ENCODE peak calls at places on chromosomes 6 and 20, in nine cellular contexts. R is sigmoid colon, Y is SK-N-SH, G is HepG2, T is tibial nerve, H is GM12878, M is ovary, S is transverse colon, B is upper lobe of left lung. Q is an unnamed sample.

GRCh38 chr6:32439708-32440214 is at the start of gene HLA-DRA:
- DNase-seq in R (no peak), Y (peak), G (peak), T (no peak), H (peak), M (no peak), S (no peak), B (no peak), Q (no peak)

GRCh38 chr20:9071976-9072726 is 3.3 kb downstream of the PLCB4 start:
- DNase-seq in R (no peak), Y (no peak), G (no peak), T (no peak), H (no peak), M (no peak), S (no peak), B (no peak), Q (no peak)

GRCh38 chr20:1827974-1828785 is 67.0 kb upstream of the SIRPA start:
- DNase-seq in R (peak), Y (no peak), G (peak), T (peak), H (no peak), M (no peak), S (peak), B (peak), Q (peak)

GRCh38 chr6:112027942-112028674 is 25.8 kb upstream of the CCN6 start:
- DNase-seq in R (no peak), Y (no peak), G (no peak), T (no peak), H (no peak), M (no peak), S (no peak), B (no peak), Q (no peak)

GRCh38 chr6:10962673-10963072 is 75.8 kb downstream of the SYCP2L start:
- DNase-seq in R (no peak), Y (peak), G (no peak), T (no peak), H (no peak), M (no peak), S (no peak), B (no peak), Q (no peak)

GRCh38 chr20:38604873-38605303 is 3.3 kb downstream of the ARHGAP40 start:
- DNase-seq in R (no peak), Y (no peak), G (peak), T (no peak), H (no peak), M (no peak), S (no peak), B (peak), Q (peak)

GRCh38 chr20:36102306-36102705 is 52.2 kb upstream of the EPB41L1 start:
- DNase-seq in R (no peak), Y (no peak), G (no peak), T (no peak), H (no peak), M (no peak), S (no peak), B (no peak), Q (no peak)

GRCh38 chr6:141470810-141471209 is 661.9 kb upstream of the GJE1 start:
- DNase-seq in R (no peak), Y (no peak), G (no peak), T (no peak), H (no peak), M (no peak), S (no peak), B (no peak), Q (no peak)

GRCh38 chr20:675453-676314 is at the start of gene SCRT2:
- DNase-seq in R (peak), Y (peak), G (peak), T (peak), H (no peak), M (peak), S (peak), B (peak), Q (peak)

GRCh38 chr6:80223743-80224212 is 117.3 kb downstream of the BCKDHB start:
- DNase-seq in R (no peak), Y (no peak), G (no peak), T (no peak), H (no peak), M (no peak), S (no peak), B (no peak), Q (no peak)

GRCh38 chr6:69894578-69895347 is 28.4 kb downstream of the COL19A1 start:
- DNase-seq in R (no peak), Y (no peak), G (no peak), T (no peak), H (peak), M (no peak), S (no peak), B (no peak), Q (no peak)

GRCh38 chr20:44460795-44461141 is 14.9 kb upstream of the TTPAL start:
- DNase-seq in R (no peak), Y (peak), G (peak), T (no peak), H (no peak), M (no peak), S (no peak), B (no peak), Q (no peak)

GRCh38 chr6:84449220-84449619 is 221.8 kb upstream of the CEP162 start:
- DNase-seq in R (no peak), Y (no peak), G (no peak), T (no peak), H (no peak), M (no peak), S (no peak), B (no peak), Q (no peak)

GRCh38 chr6:108966855-108967755 is 118.9 kb downstream of the ARMC2 start:
- DNase-seq in R (no peak), Y (peak), G (peak), T (no peak), H (no peak), M (peak), S (no peak), B (peak), Q (peak)

GRCh38 chr20:62739581-62740285 is 31.1 kb downstream of the NTSR1 start:
- DNase-seq in R (peak), Y (no peak), G (no peak), T (no peak), H (no peak), M (no peak), S (peak), B (peak), Q (no peak)

GRCh38 chr6:46504242-46504641 is 13.0 kb upstream of the RCAN2 start:
- DNase-seq in R (no peak), Y (no peak), G (no peak), T (no peak), H (no peak), M (no peak), S (no peak), B (no peak), Q (no peak)

GRCh38 chr20:44909872-44910689 is at the start of gene PABPC1L:
- DNase-seq in R (peak), Y (peak), G (peak), T (no peak), H (peak), M (peak), S (peak), B (peak), Q (peak)

GRCh38 chr6:106097368-106098231 is 11.5 kb downstream of the PRDM1 start:
- DNase-seq in R (no peak), Y (no peak), G (no peak), T (no peak), H (peak), M (no peak), S (peak), B (no peak), Q (no peak)

GRCh38 chr6:167219967-167220512 is 62.3 kb upstream of the GPR31 start:
- DNase-seq in R (no peak), Y (no peak), G (peak), T (no peak), H (no peak), M (no peak), S (no peak), B (no peak), Q (no peak)

GRCh38 chr6:106182455-106182854 is 96.3 kb downstream of the PRDM1 start:
- DNase-seq in R (no peak), Y (no peak), G (no peak), T (no peak), H (peak), M (no peak), S (no peak), B (no peak), Q (no peak)

GRCh38 chr6:26020983-26021349 is 58.4 kb downstream of the TRIM38 start:
- DNase-seq in R (peak), Y (no peak), G (no peak), T (no peak), H (no peak), M (peak), S (peak), B (peak), Q (peak)

GRCh38 chr6:20693466-20694063 is 159.3 kb downstream of the CDKAL1 start:
- DNase-seq in R (no peak), Y (no peak), G (no peak), T (no peak), H (no peak), M (no peak), S (no peak), B (no peak), Q (no peak)

GRCh38 chr6:73143551-73143950 is 81.7 kb downstream of the KHDC1L start:
- DNase-seq in R (no peak), Y (no peak), G (no peak), T (no peak), H (no peak), M (no peak), S (no peak), B (no peak), Q (no peak)

GRCh38 chr6:107656883-107657282 is 167.0 kb downstream of the SOBP start:
- DNase-seq in R (no peak), Y (no peak), G (no peak), T (no peak), H (no peak), M (no peak), S (no peak), B (no peak), Q (no peak)
- TF ChIP-seq CTCF in R (no peak), Y (no peak), G (no peak), T (no peak), H (no peak), M (no peak), S (no peak), B (no peak), Q (no peak)

GRCh38 chr20:52958206-52958605 is 14.0 kb upstream of the TSHZ2 start:
- DNase-seq in R (no peak), Y (no peak), G (no peak), T (no peak), H (no peak), M (no peak), S (no peak), B (no peak), Q (no peak)
- TF ChIP-seq EP300 in R (no peak), Y (no peak), G (no peak), T (no peak), H (no peak), M (no peak), S (no peak), B (no peak), Q (no peak)

GRCh38 chr20:45911486-45912343 is at the start of gene PLTP:
- DNase-seq in R (peak), Y (peak), G (no peak), T (peak), H (no peak), M (peak), S (peak), B (peak), Q (peak)
- H3K27ac ChIP-seq in R (peak), Y (peak), G (no peak), T (peak), H (peak), M (peak), S (peak), B (peak), Q (peak)

GRCh38 chr20:20562507-20562906 is 149.9 kb downstream of the RALGAPA2 start:
- DNase-seq in R (no peak), Y (no peak), G (no peak), T (no peak), H (no peak), M (no peak), S (no peak), B (no peak), Q (no peak)
- TF ChIP-seq CTCF in R (no peak), Y (no peak), G (no peak), T (no peak), H (no peak), M (no peak), S (no peak), B (no peak), Q (no peak)

GRCh38 chr6:104957301-104958177 is 632 bp downstream of the LIN28B start:
- DNase-seq in R (no peak), Y (no peak), G (peak), T (no peak), H (no peak), M (no peak), S (no peak), B (no peak), Q (no peak)
- TF ChIP-seq EP300 in R (no peak), Y (no peak), G (no peak), T (no peak), H (no peak), M (no peak), S (no peak), B (no peak), Q (no peak)

DNA sequence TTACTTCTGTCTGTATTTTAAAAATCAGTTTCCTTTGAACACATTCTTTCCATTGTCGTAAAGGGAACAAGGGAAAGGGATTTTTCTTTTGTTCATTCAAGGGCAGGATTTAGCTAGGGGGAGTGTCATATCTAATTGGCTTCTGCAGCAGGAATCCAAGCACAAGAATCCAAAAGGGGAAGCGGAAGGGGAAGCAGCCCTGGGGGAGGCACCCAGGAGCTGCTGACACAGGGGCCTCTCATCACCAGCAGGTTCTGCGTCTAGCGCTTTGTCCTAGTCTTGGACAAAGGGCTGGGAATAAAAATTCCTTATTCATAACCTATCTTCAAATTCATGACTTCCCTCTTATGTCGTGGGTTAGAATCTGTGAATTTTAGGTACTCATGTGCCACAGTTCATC is 13.7 kb downstream of the RIPK1 start:
- DNase-seq in R (no peak), Y (no peak), G (no peak), T (no peak), H (no peak), M (no peak), S (no peak), B (no peak), Q (no peak)
- H3K27ac ChIP-seq in R (no peak), Y (no peak), G (no peak), T (no peak), H (no peak), M (no peak), S (no peak), B (no peak), Q (no peak)

GRCh38 chr6:87826376-87826775 is 124.3 kb upstream of the AKIRIN2 start:
- DNase-seq in R (no peak), Y (no peak), G (peak), T (no peak), H (no peak), M (no peak), S (no peak), B (no peak), Q (no peak)

GRCh38 chr6:87829622-87830121 is 127.6 kb upstream of the AKIRIN2 start:
- DNase-seq in R (no peak), Y (no peak), G (no peak), T (no peak), H (no peak), M (no peak), S (no peak), B (no peak), Q (no peak)

GRCh38 chr6:87825865-87826264 is 123.8 kb upstream of the AKIRIN2 start:
- DNase-seq in R (no peak), Y (no peak), G (peak), T (no peak), H (no peak), M (no peak), S (no peak), B (no peak), Q (no peak)

GRCh38 chr6:87827291-87827690 is 125.3 kb upstream of the AKIRIN2 start:
- DNase-seq in R (no peak), Y (no peak), G (no peak), T (no peak), H (no peak), M (no peak), S (no peak), B (no peak), Q (no peak)

DNA sequence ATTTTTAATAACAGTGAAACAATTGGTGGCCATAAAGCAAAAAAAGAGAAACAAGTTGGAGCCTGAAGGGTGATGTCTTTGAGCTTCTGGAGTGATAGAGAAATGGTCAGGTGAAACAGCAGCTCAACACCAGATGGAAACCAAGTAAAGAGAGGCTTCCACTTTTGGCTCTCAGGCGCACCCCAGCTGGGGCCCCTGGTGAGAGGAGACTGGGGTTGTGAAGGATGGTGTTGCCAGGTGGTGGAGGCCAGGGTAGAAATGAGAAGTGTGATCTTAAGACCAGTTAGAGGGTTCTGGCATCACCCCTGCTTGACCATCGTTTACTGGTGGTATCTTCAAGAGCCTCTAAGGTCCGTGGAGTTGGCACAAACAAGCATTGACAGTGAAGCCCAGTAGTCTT is 126.0 kb upstream of the AKIRIN2 start:
- DNase-seq in R (no peak), Y (no peak), G (no peak), T (no peak), H (no peak), M (no peak), S (no peak), B (no peak), Q (no peak)
- TF ChIP-seq CTCF in R (no peak), Y (no peak), G (no peak), T (no peak), H (no peak), M (no peak), S (no peak), B (no peak), Q (no peak)